ENCODE peak calls at places on chromosome 20, in seven cellular contexts. C is Caco-2, M is lung, V is NB4, F is lower leg skin, E is ascending aorta, R is right lobe of liver. S is an unnamed sample.

GRCh38 chr20:22617160-22617559 is 32.8 kb upstream of the FOXA2 start:
- DNase-seq in E (no peak), F (no peak), C (no peak), M (peak; percentile 83), V (no peak), R (peak; percentile 53), S (no peak)

GRCh38 chr20:1741309-1742048 is 83.9 kb upstream of the SIRPG start:
- DNase-seq in E (no peak), C (no peak), R (no peak), M (no peak), F (no peak), V (peak; percentile 88), S (no peak)

GRCh38 chr20:53748821-53749402 is 155.3 kb upstream of the ZNF217 start:
- DNase-seq in E (no peak), C (no peak), V (no peak), M (no peak), R (no peak), F (no peak), S (peak; percentile 74)

GRCh38 chr20:12827796-12828406 is 180.9 kb upstream of the SPTLC3 start:
- DNase-seq in R (no peak), F (no peak), M (no peak), C (no peak), E (no peak), V (no peak), S (no peak)

GRCh38 chr20:51014797-51015722 is 7.8 kb downstream of the KCNG1 start:
- DNase-seq in F (no peak), C (peak; percentile 83), E (no peak), V (peak; percentile 53), R (no peak), M (no peak), S (peak; percentile 66)

GRCh38 chr20:32509639-32510066 is 75.5 kb downstream of the NOL4L start:
- DNase-seq in F (no peak), R (no peak), E (no peak), V (peak; percentile 93), C (peak; percentile 66), M (no peak), S (peak; percentile 60)

GRCh38 chr20:64149809-64150560 is 14.3 kb upstream of the MYT1 start:
- DNase-seq in V (no peak), C (no peak), F (peak; percentile 61), R (no peak), M (no peak), E (no peak), S (no peak)

GRCh38 chr20:52060794-52061714 is 130.5 kb downstream of the ZFP64 start:
- DNase-seq in V (no peak), R (no peak), M (no peak), F (no peak), C (peak; percentile 83), E (no peak), S (peak; percentile 50)

GRCh38 chr20:24370249-24370648 is 99.2 kb upstream of the SYNDIG1 start:
- DNase-seq in F (no peak), R (no peak), V (no peak), M (no peak), E (no peak), C (peak; percentile 11), S (no peak)

GRCh38 chr20:51043811-51044210 is 20.9 kb upstream of the KCNG1 start:
- DNase-seq in V (no peak), C (no peak), R (no peak), F (no peak), M (no peak), E (no peak), S (no peak)

GRCh38 chr20:37385659-37386504 is 39.9 kb downstream of the SRC start:
- DNase-seq in F (no peak), M (no peak), E (no peak), C (no peak), R (peak; percentile 11), V (no peak), S (no peak)

GRCh38 chr20:43188861-43189613 is 669 bp downstream of the PTPRT start:
- DNase-seq in C (no peak), V (no peak), F (no peak), R (no peak), E (no peak), M (no peak), S (no peak)

GRCh38 chr20:15854871-15855270 is 718.4 kb downstream of the KIF16B start:
- DNase-seq in R (no peak), V (no peak), E (no peak), M (no peak), F (no peak), C (no peak), S (no peak)

GRCh38 chr20:53148764-53149163 is 176.6 kb downstream of the TSHZ2 start:
- DNase-seq in C (no peak), R (no peak), E (no peak), M (no peak), V (no peak), F (no peak), S (no peak)

GRCh38 chr20:38021373-38021772 is 11.9 kb downstream of the TTI1 start:
- DNase-seq in R (no peak), F (no peak), E (no peak), V (no peak), M (no peak), C (no peak), S (peak; percentile 12)

GRCh38 chr20:42844751-42845150 is 345.0 kb downstream of the PTPRT start:
- DNase-seq in R (no peak), F (no peak), M (no peak), C (no peak), V (no peak), E (no peak), S (no peak)

GRCh38 chr20:47753571-47754120 is 31.6 kb downstream of the SULF2 start:
- DNase-seq in M (no peak), E (no peak), R (no peak), C (no peak), V (no peak), F (no peak), S (no peak)

GRCh38 chr20:22796465-22797077 is 212.2 kb upstream of the FOXA2 start:
- DNase-seq in M (no peak), F (peak; percentile 25), V (no peak), R (no peak), E (no peak), C (no peak), S (peak; percentile 80)

GRCh38 chr20:1876975-1877603 is 18.1 kb upstream of the SIRPA start:
- DNase-seq in M (no peak), E (no peak), F (no peak), V (peak; percentile 67), C (peak; percentile 24), R (no peak), S (no peak)

GRCh38 chr20:20611165-20611564 is 101.3 kb downstream of the RALGAPA2 start:
- DNase-seq in V (no peak), M (no peak), C (no peak), E (no peak), R (no peak), F (no peak), S (no peak)

GRCh38 chr20:49394264-49394663 is 88.2 kb downstream of the KCNB1 start:
- DNase-seq in E (no peak), V (no peak), M (no peak), F (no peak), C (no peak), R (no peak), S (no peak)

GRCh38 chr20:41538810-41539596 is 79.2 kb downstream of the CHD6 start:
- DNase-seq in V (no peak), F (no peak), E (no peak), R (no peak), M (no peak), C (peak; percentile 43), S (no peak)

GRCh38 chr20:46004813-46005505 is 3.7 kb upstream of the MMP9 start:
- DNase-seq in R (no peak), F (no peak), M (no peak), V (peak; percentile 99), E (no peak), C (no peak), S (no peak)
- H3K4me3 ChIP-seq in R (no peak overlapping the region), F (no peak overlapping the region), M (no peak overlapping the region), V (no peak overlapping the region), E (no peak overlapping the region), C (no peak overlapping the region), S (no peak overlapping the region)

GRCh38 chr20:62874745-62875344 is 13.2 kb upstream of the TCFL5 start:
- DNase-seq in V (no peak), C (no peak), E (no peak), M (no peak), R (no peak), F (no peak), S (peak; percentile 30)

GRCh38 chr20:62873280-62873679 is 11.7 kb upstream of the TCFL5 start:
- DNase-seq in C (no peak), R (no peak), F (no peak), E (no peak), M (no peak), V (no peak), S (no peak)

GRCh38 chr20:62876826-62877728 is 15.5 kb upstream of the TCFL5 start:
- DNase-seq in V (no peak), E (no peak), M (peak; percentile 51), F (peak; percentile 94), C (no peak), R (peak; percentile 56), S (no peak)

GRCh38 chr20:62876441-62876825 is 14.8 kb upstream of the TCFL5 start:
- DNase-seq in C (no peak), F (no peak), E (no peak), M (no peak), V (no peak), R (no peak), S (no peak)

GRCh38 chr20:62875419-62876355 is 14.1 kb upstream of the TCFL5 start:
- DNase-seq in M (peak; percentile 50), C (peak; percentile 65), F (peak; percentile 96), V (no peak), E (peak; percentile 37), R (peak; percentile 80), S (peak; percentile 90)
- TF ChIP-seq CTCF in M (no peak), C (no peak), F (no peak), V (no peak), E (peak; percentile 63), R (peak; percentile 38), S (peak; percentile 40)

GRCh38 chr20:58229198-58229802 is 847 bp upstream of the ANKRD60 start:
- DNase-seq in R (no peak), F (peak; percentile 32), V (no peak), E (no peak), M (no peak), C (no peak), S (no peak)
- H3K4me3 ChIP-seq in R (no peak overlapping the region), F (no peak overlapping the region), V (peak overlapping the region; percentile 51), E (no peak overlapping the region), M (no peak overlapping the region), C (peak overlapping the region; percentile 39), S (peak overlapping the region; percentile 56)

GRCh38 chr20:33651562-33652048 is 10.5 kb upstream of the C20orf144 start:
- DNase-seq in M (no peak), C (no peak), V (no peak), R (no peak), F (no peak), E (no peak), S (no peak)

GRCh38 chr20:33649201-33649631 is 12.9 kb upstream of the C20orf144 start:
- DNase-seq in R (no peak), M (peak; percentile 68), E (no peak), C (no peak), F (peak; percentile 88), V (no peak), S (peak; percentile 34)

GRCh38 chr20:33650111-33650752 is 11.9 kb upstream of the C20orf144 start:
- DNase-seq in V (no peak), R (no peak), F (no peak), M (no peak), E (no peak), C (no peak), S (no peak)

GRCh38 chr20:33653218-33653899 is 8.8 kb upstream of the C20orf144 start:
- DNase-seq in E (no peak), C (peak; percentile 92), F (peak; percentile 88), M (no peak), V (peak; percentile 72), R (no peak), S (peak; percentile 68)

GRCh38 chr20:33650753-33651561 is 11.2 kb upstream of the C20orf144 start:
- DNase-seq in V (no peak), M (no peak), R (no peak), C (peak; percentile 41), F (peak; percentile 87), E (no peak), S (no peak)
- TF ChIP-seq CTCF in V (no peak), M (no peak), R (no peak), C (no peak), F (no peak), E (no peak), S (no peak)